ENCODE peak calls at places on chromosomes 11 and 22, in six cellular contexts. A, I, M, F, V and E are unnamed samples.

GRCh38 chr11:100467821-100468508 is 219.1 kb upstream of the ARHGAP42 start:
- DNase-seq in A (no peak), I (no peak), M (no peak), F (no peak), V (no peak), E (no peak)

GRCh38 chr22:47618611-47619010 is 856.2 kb downstream of the TBC1D22A start:
- DNase-seq in A (no peak), I (no peak), M (no peak), F (no peak), V (no peak), E (no peak)

GRCh38 chr22:30926706-30927105 is 41.9 kb downstream of the MORC2 start:
- DNase-seq in A (no peak), I (no peak), M (no peak), F (no peak), V (no peak), E (no peak)

GRCh38 chr22:29266564-29267461 is 968 bp downstream of the RHBDD3 start:
- DNase-seq in A (no peak), I (no peak), M (no peak), F (no peak), V (no peak), E (no peak)

GRCh38 chr11:130129922-130130321 is 29.7 kb upstream of the ST14 start:
- DNase-seq in A (no peak), I (no peak), M (no peak), F (no peak), V (no peak), E (no peak)

GRCh38 chr11:64444838-64445441 is 86.0 kb downstream of the RPS6KA4 start:
- DNase-seq in A (no peak), I (peak), M (no peak), F (no peak), V (no peak), E (no peak)

GRCh38 chr11:120130176-120130980 is 7.5 kb downstream of the TRIM29 start:
- DNase-seq in A (no peak), I (no peak), M (no peak), F (peak), V (no peak), E (no peak)

GRCh38 chr11:80970016-80970516 is 1529.2 kb upstream of the TENM4 start:
- DNase-seq in A (no peak), I (no peak), M (no peak), F (no peak), V (no peak), E (no peak)

GRCh38 chr11:115170133-115170815 is 333.9 kb downstream of the CADM1 start:
- DNase-seq in A (no peak), I (no peak), M (no peak), F (no peak), V (no peak), E (no peak)

GRCh38 chr11:48020092-48020755 is 39.9 kb downstream of the PTPRJ start:
- DNase-seq in A (no peak), I (no peak), M (no peak), F (no peak), V (peak), E (no peak)

GRCh38 chr11:68302256-68303054 is 9.9 kb upstream of the LRP5 start:
- DNase-seq in A (no peak), I (no peak), M (no peak), F (peak), V (no peak), E (no peak)

GRCh38 chr11:19970944-19971343 is 189.3 kb downstream of the DBX1 start:
- DNase-seq in A (no peak), I (no peak), M (no peak), F (no peak), V (no peak), E (no peak)

GRCh38 chr22:29166180-29166579 is 39.5 kb upstream of the EMID1 start:
- DNase-seq in A (no peak), I (no peak), M (no peak), F (no peak), V (no peak), E (no peak)

GRCh38 chr11:120773501-120774031 is 250.3 kb upstream of the TBCEL start:
- DNase-seq in A (no peak), I (no peak), M (no peak), F (no peak), V (no peak), E (no peak)

GRCh38 chr11:2355000-2355644 is 22.0 kb upstream of the CD81 start:
- DNase-seq in A (no peak), I (peak), M (no peak), F (no peak), V (no peak), E (no peak)

GRCh38 chr11:72812968-72813739 is 1.1 kb upstream of the ATG16L2 start:
- DNase-seq in A (peak), I (peak), M (no peak), F (peak), V (peak), E (peak)

GRCh38 chr11:120130991-120131760 is 6.7 kb downstream of the TRIM29 start:
- DNase-seq in A (no peak), I (no peak), M (no peak), F (peak), V (peak), E (no peak)

GRCh38 chr22:25643232-25644000 is 78.9 kb downstream of the GRK3 start:
- DNase-seq in A (no peak), I (no peak), M (no peak), F (no peak), V (no peak), E (no peak)

GRCh38 chr11:14136561-14136960 is 174.0 kb downstream of the SPON1 start:
- DNase-seq in A (no peak), I (no peak), M (no peak), F (no peak), V (no peak), E (no peak)

GRCh38 chr11:33987975-33988580 is 63.5 kb upstream of the CAPRIN1 start:
- DNase-seq in A (peak), I (peak), M (peak), F (peak), V (peak), E (peak)

GRCh38 chr22:46446799-46447198 is 90.6 kb downstream of the CELSR1 start:
- DNase-seq in A (no peak), I (peak), M (no peak), F (no peak), V (no peak), E (no peak)

GRCh38 chr11:18352581-18352980 is 30.2 kb downstream of the GTF2H1 start:
- DNase-seq in A (no peak), I (peak), M (no peak), F (no peak), V (no peak), E (no peak)

GRCh38 chr22:47474464-47474863 is 712.0 kb downstream of the TBC1D22A start:
- DNase-seq in A (no peak), I (no peak), M (no peak), F (no peak), V (no peak), E (no peak)

GRCh38 chr11:61157743-61158142 is 3.5 kb downstream of the VPS37C start:
- DNase-seq in A (no peak), I (no peak), M (no peak), F (no peak), V (no peak), E (no peak)

GRCh38 chr11:44036811-44037657 is 10.7 kb upstream of the ACCSL start:
- DNase-seq in A (no peak), I (peak), M (peak), F (peak), V (no peak), E (peak)

GRCh38 chr11:44032304-44033085 is 15.3 kb upstream of the ACCSL start:
- DNase-seq in A (no peak), I (peak), M (peak), F (peak), V (no peak), E (peak)

GRCh38 chr11:69671734-69672465 is 3.3 kb downstream of the LTO1 start:
- DNase-seq in A (no peak), I (no peak), M (no peak), F (peak), V (no peak), E (no peak)

GRCh38 chr11:61897387-61898246 is 6.3 kb upstream of the FADS3 start:
- DNase-seq in A (peak), I (peak), M (peak), F (peak), V (peak), E (peak)

GRCh38 chr22:49970528-49971231 is 10.1 kb downstream of the PIM3 start:
- DNase-seq in A (peak), I (peak), M (peak), F (peak), V (peak), E (peak)

GRCh38 chr11:952406-953385 is 27.0 kb downstream of the AP2A2 start:
- DNase-seq in A (no peak), I (no peak), M (peak), F (peak), V (no peak), E (no peak)